ENCODE peak calls at places on chromosomes 12 and 14, in five cellular contexts. One of them, this sample, is unnamed.
A peak's percentile ranks its signal among the peaks of the same experiment; 100 is the strongest.

GRCh38 chr14:43005807-43006206 is 1399.1 kb downstream of the LRFN5 start:
- DNase-seq in H1: no peak
- DNase-seq in IMR-90: peak; percentile 23
- DNase-seq in H9: no peak
- DNase-seq in neuronal stem cell: no peak
- DNase-seq in this sample: no peak

GRCh38 chr14:71119075-71119474 is 211.8 kb downstream of the PCNX1 start:
- DNase-seq in H1: no peak
- DNase-seq in IMR-90: peak; percentile 39
- DNase-seq in neuronal stem cell: no peak
- DNase-seq in H9: no peak
- DNase-seq in this sample: peak; percentile 47

GRCh38 chr12:16437281-16437816 is 89.9 kb downstream of the MGST1 start:
- DNase-seq in neuronal stem cell: no peak
- DNase-seq in H9: no peak
- DNase-seq in H1: no peak
- DNase-seq in IMR-90: no peak
- DNase-seq in this sample: peak; percentile 33

GRCh38 chr14:104194016-104194415 is 55.6 kb downstream of the KIF26A start:
- DNase-seq in IMR-90: no peak
- DNase-seq in H9: no peak
- DNase-seq in H1: no peak
- DNase-seq in neuronal stem cell: no peak
- DNase-seq in this sample: no peak

GRCh38 chr12:80769553-80770140 is 52.9 kb downstream of the MYF5 start:
- DNase-seq in H9: no peak
- DNase-seq in H1: no peak
- DNase-seq in IMR-90: no peak
- DNase-seq in neuronal stem cell: no peak
- DNase-seq in this sample: no peak

GRCh38 chr14:36817071-36817930 is 155.6 kb downstream of the PAX9 start:
- DNase-seq in neuronal stem cell: no peak
- DNase-seq in H1: no peak
- DNase-seq in H9: no peak
- DNase-seq in IMR-90: no peak
- DNase-seq in this sample: no peak

GRCh38 chr12:22415342-22416309 is 81.1 kb upstream of the ST8SIA1 start:
- DNase-seq in IMR-90: no peak
- DNase-seq in H9: no peak
- DNase-seq in neuronal stem cell: no peak
- DNase-seq in H1: no peak
- DNase-seq in this sample: no peak

GRCh38 chr14:89457007-89457406 is 40.0 kb upstream of the FOXN3 start:
- DNase-seq in neuronal stem cell: no peak
- DNase-seq in H9: no peak
- DNase-seq in IMR-90: no peak
- DNase-seq in H1: no peak
- DNase-seq in this sample: no peak

GRCh38 chr14:100120522-100121269 is 38.7 kb downstream of the DEGS2 start:
- DNase-seq in IMR-90: no peak
- DNase-seq in H1: no peak
- DNase-seq in neuronal stem cell: no peak
- DNase-seq in H9: no peak
- DNase-seq in this sample: no peak

GRCh38 chr12:1845427-1845826 is 25.1 kb downstream of the LRTM2 start:
- DNase-seq in H9: peak; percentile 25
- DNase-seq in H1: no peak
- DNase-seq in neuronal stem cell: no peak
- DNase-seq in IMR-90: no peak
- DNase-seq in this sample: no peak

GRCh38 chr14:23085458-23085857 is 9.5 kb downstream of the ACIN1 start:
- DNase-seq in H9: no peak
- DNase-seq in neuronal stem cell: no peak
- DNase-seq in IMR-90: peak; percentile 27
- DNase-seq in H1: no peak
- DNase-seq in this sample: no peak

GRCh38 chr12:74043343-74043742 is 494.3 kb upstream of the ATXN7L3B start:
- DNase-seq in IMR-90: no peak
- DNase-seq in H1: no peak
- DNase-seq in H9: no peak
- DNase-seq in neuronal stem cell: no peak
- DNase-seq in this sample: peak; percentile 91

GRCh38 chr12:24911284-24911791 is 37.6 kb downstream of the BCAT1 start:
- DNase-seq in neuronal stem cell: no peak
- DNase-seq in H1: peak; percentile 37
- DNase-seq in H9: no peak
- DNase-seq in IMR-90: peak; percentile 98
- DNase-seq in this sample: no peak

GRCh38 chr12:28575593-28576205 is 385.4 kb downstream of the CCDC91 start:
- DNase-seq in H1: no peak
- DNase-seq in neuronal stem cell: no peak
- DNase-seq in H9: no peak
- DNase-seq in IMR-90: no peak
- DNase-seq in this sample: no peak

GRCh38 chr14:24160499-24160849 is 591 bp upstream of the IRF9 start:
- DNase-seq in H1: no peak
- DNase-seq in H9: no peak
- DNase-seq in neuronal stem cell: no peak
- DNase-seq in IMR-90: no peak
- DNase-seq in this sample: no peak

GRCh38 chr12:102957339-102958050 is at the start of gene ASCL1:
- DNase-seq in IMR-90: peak; percentile 10
- DNase-seq in H1: peak; percentile 70
- DNase-seq in H9: peak; percentile 78
- DNase-seq in neuronal stem cell: no peak
- DNase-seq in this sample: no peak

GRCh38 chr12:131593411-131593810 is 117.5 kb upstream of the SFSWAP start:
- DNase-seq in H9: no peak
- DNase-seq in IMR-90: no peak
- DNase-seq in neuronal stem cell: no peak
- DNase-seq in H1: no peak
- DNase-seq in this sample: no peak

DNA sequence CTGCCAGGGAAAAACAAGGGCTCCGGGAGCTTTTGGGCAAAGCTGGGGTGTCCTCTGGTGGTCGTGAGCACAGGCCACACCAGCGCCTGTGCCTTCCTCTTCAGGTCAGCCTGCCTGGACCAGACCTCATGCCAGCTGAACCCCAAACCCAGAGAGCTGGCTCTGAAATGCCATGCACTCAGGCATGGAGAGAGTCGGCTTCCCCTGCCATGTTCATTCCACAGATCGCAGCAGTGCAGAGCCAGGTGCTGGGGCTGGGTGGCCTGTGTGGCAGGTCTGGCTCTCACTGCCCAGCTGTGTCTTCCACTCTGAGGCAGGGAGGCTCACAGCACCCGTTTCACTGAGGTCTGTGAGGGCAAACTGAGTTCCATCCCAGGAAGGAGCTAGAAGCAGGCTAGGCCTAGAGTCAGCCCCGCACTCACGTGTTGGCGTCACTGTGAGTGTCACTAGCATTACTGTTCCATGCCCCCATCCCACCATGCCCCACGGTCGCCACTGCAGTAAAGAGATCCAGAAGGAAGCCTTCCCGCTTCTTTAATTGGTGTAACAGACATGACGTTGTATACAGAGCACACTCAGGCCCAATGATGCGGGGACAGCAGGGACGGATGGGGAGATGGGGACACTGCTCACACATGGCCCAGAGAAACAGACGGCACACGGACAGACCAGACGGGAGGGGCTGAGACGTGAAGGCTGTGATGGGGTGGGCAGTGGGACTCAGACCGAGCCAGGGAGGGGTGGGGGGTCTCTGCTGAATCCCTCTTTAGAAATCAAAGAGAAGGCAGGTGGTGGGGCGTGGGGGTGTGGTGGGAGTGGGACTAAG is 2.7 kb downstream of the ARL6IP4 start:
- DNase-seq in neuronal stem cell: no peak
- DNase-seq in H1: no peak
- DNase-seq in H9: no peak
- DNase-seq in IMR-90: no peak
- DNase-seq in this sample: no peak
- H3K4me1 ChIP-seq in neuronal stem cell: peaks cover 46% of the 10 kb centered on the region
- H3K4me1 ChIP-seq in H1: peaks cover 14% of the 10 kb centered on the region
- H3K4me1 ChIP-seq in H9: peaks cover 8% of the 10 kb centered on the region
- H3K4me1 ChIP-seq in IMR-90: peaks cover 27% of the 10 kb centered on the region
- H3K4me1 ChIP-seq in this sample: peaks cover 16% of the 10 kb centered on the region

GRCh38 chr12:56628671-56629458 is 1.3 kb downstream of the BAZ2A start:
- DNase-seq in H9: no peak
- DNase-seq in neuronal stem cell: no peak
- DNase-seq in IMR-90: peak; percentile 74
- DNase-seq in H1: peak; percentile 52
- DNase-seq in this sample: peak; percentile 30

GRCh38 chr12:56626691-56627090 is 3.4 kb downstream of the BAZ2A start:
- DNase-seq in neuronal stem cell: no peak
- DNase-seq in IMR-90: no peak
- DNase-seq in H1: no peak
- DNase-seq in H9: no peak
- DNase-seq in this sample: no peak

GRCh38 chr12:56631790-56632700 is 1.9 kb upstream of the BAZ2A start:
- DNase-seq in H9: peak; percentile 92
- DNase-seq in IMR-90: peak; percentile 30
- DNase-seq in neuronal stem cell: no peak
- DNase-seq in H1: peak; percentile 77
- DNase-seq in this sample: no peak

GRCh38 chr12:56630180-56630632 is at the start of gene BAZ2A:
- DNase-seq in neuronal stem cell: peak; percentile 73
- DNase-seq in H1: peak; percentile 93
- DNase-seq in IMR-90: peak; percentile 72
- DNase-seq in H9: peak; percentile 96
- DNase-seq in this sample: peak; percentile 82

GRCh38 chr12:56629459-56630179 is 507 bp downstream of the BAZ2A start:
- DNase-seq in IMR-90: no peak
- DNase-seq in neuronal stem cell: no peak
- DNase-seq in H9: no peak
- DNase-seq in H1: peak; percentile 52
- DNase-seq in this sample: no peak
- H3K14ac ChIP-seq in IMR-90: peak overlapping the region; percentile 89
- H3K14ac ChIP-seq in neuronal stem cell: peak overlapping the region; percentile 63
- H3K14ac ChIP-seq in H9: peak overlapping the region; percentile 75
- H3K14ac ChIP-seq in H1: no peak overlapping the region
- H3K14ac ChIP-seq in this sample: peak overlapping the region; percentile 97

GRCh38 chr14:53108292-53108937 is 44.7 kb downstream of the DDHD1 start:
- DNase-seq in H9: no peak
- DNase-seq in neuronal stem cell: no peak
- DNase-seq in H1: no peak
- DNase-seq in IMR-90: no peak
- DNase-seq in this sample: no peak
- H3K4me1 ChIP-seq in H9: no peaks in the 10 kb centered on the region
- H3K4me1 ChIP-seq in neuronal stem cell: no peaks in the 10 kb centered on the region
- H3K4me1 ChIP-seq in H1: no peaks in the 10 kb centered on the region
- H3K4me1 ChIP-seq in IMR-90: no peaks in the 10 kb centered on the region
- H3K4me1 ChIP-seq in this sample: no peaks in the 10 kb centered on the region

GRCh38 chr12:45991289-45992249 is 1.2 kb upstream of the SCAF11 start:
- DNase-seq in IMR-90: peak; percentile 43
- DNase-seq in H9: peak; percentile 76
- DNase-seq in H1: peak; percentile 67
- DNase-seq in neuronal stem cell: peak; percentile 26
- DNase-seq in this sample: peak; percentile 87
- H3K14ac ChIP-seq in IMR-90: peak overlapping the region; percentile 96
- H3K14ac ChIP-seq in H9: peak overlapping the region; percentile 83
- H3K14ac ChIP-seq in H1: no peak overlapping the region
- H3K14ac ChIP-seq in neuronal stem cell: peak overlapping the region; percentile 47
- H3K14ac ChIP-seq in this sample: peak overlapping the region; percentile 88

GRCh38 chr12:124742702-124743101 is 121.0 kb downstream of the SCARB1 start:
- DNase-seq in neuronal stem cell: no peak
- DNase-seq in IMR-90: no peak
- DNase-seq in H9: no peak
- DNase-seq in H1: no peak
- DNase-seq in this sample: no peak
- H3K4me1 ChIP-seq in neuronal stem cell: peaks cover 21% of the 10 kb centered on the region
- H3K4me1 ChIP-seq in IMR-90: peaks cover 25% of the 10 kb centered on the region
- H3K4me1 ChIP-seq in H9: no peaks in the 10 kb centered on the region
- H3K4me1 ChIP-seq in H1: peaks cover 10% of the 10 kb centered on the region
- H3K4me1 ChIP-seq in this sample: peaks cover 12% of the 10 kb centered on the region

This sample was measured in trophoblast cell.